ENCODE peak calls at places on chromosomes 4 and X, in four cellular contexts. S is LHCN-M2, A is endothelial cell, F is suprapubic skin. R is an unnamed sample.

GRCh38 chr4:105389167-105389566 is 84.7 kb downstream of the PPA2 start:
- DNase-seq in F (no peak), S (peak), A (no peak), R (no peak)

GRCh38 chrX:28659269-28659668 is 72.0 kb downstream of the IL1RAPL1 start:
- DNase-seq in S (no peak), F (no peak), A (peak), R (no peak)

GRCh38 chr4:80989921-80990544 is 40.5 kb upstream of the BMP3 start:
- DNase-seq in F (no peak), S (peak), A (peak), R (no peak)

GRCh38 chr4:67035986-67036385 is 509.3 kb downstream of the CENPC start:
- DNase-seq in S (peak), A (no peak), F (no peak), R (no peak)

GRCh38 chrX:69510137-69510715 is 6.1 kb downstream of the NALF2 start:
- DNase-seq in A (no peak), F (no peak), S (no peak), R (no peak)

GRCh38 chrX:69285401-69285871 is 120.2 kb upstream of the PJA1 start:
- DNase-seq in S (no peak), F (no peak), A (no peak), R (no peak)

GRCh38 chr4:173046818-173047217 is 121.8 kb upstream of the GALNT7 start:
- DNase-seq in F (no peak), S (no peak), A (no peak), R (no peak)

GRCh38 chrX:45811307-45811706 is 610.6 kb upstream of the DIPK2B start:
- DNase-seq in A (no peak), F (no peak), S (no peak), R (no peak)

GRCh38 chrX:8235026-8235425 is 64.0 kb upstream of the VCX2 start:
- DNase-seq in F (no peak), A (no peak), S (no peak), R (no peak)

GRCh38 chr4:4428966-4429875 is 42.3 kb downstream of the NSG1 start:
- DNase-seq in F (no peak), S (no peak), A (no peak), R (no peak)

GRCh38 chr4:169340834-169341233 is 70.1 kb upstream of the SH3RF1 start:
- DNase-seq in F (no peak), A (no peak), S (no peak), R (no peak)

GRCh38 chr4:108453366-108453765 is 167.0 kb upstream of the RPL34 start:
- DNase-seq in A (no peak), S (no peak), F (no peak), R (no peak)

GRCh38 chr4:159049780-159050375 is 53.0 kb upstream of the RAPGEF2 start:
- DNase-seq in A (no peak), F (no peak), S (no peak), R (no peak)

GRCh38 chr4:113618205-113618604 is 143.3 kb downstream of the CAMK2D start:
- DNase-seq in S (peak), F (no peak), A (no peak), R (no peak)

GRCh38 chr4:69974646-69975045 is 9.1 kb upstream of the CSN2 start:
- DNase-seq in S (no peak), A (no peak), F (no peak), R (no peak)

GRCh38 chrX:817759-818158 is 187.2 kb downstream of the SHOX start:
- DNase-seq in A (no peak), F (no peak), S (no peak), R (no peak)

GRCh38 chrX:50629774-50630173 is 159.1 kb upstream of the DGKK start:
- DNase-seq in A (no peak), S (no peak), F (no peak), R (no peak)

GRCh38 chr4:180947421-180947820 is 1295.8 kb upstream of the TENM3 start:
- DNase-seq in S (no peak), A (no peak), F (no peak), R (no peak)

GRCh38 chrX:120719622-120720021 is 89.8 kb upstream of the C1GALT1C1 start:
- DNase-seq in A (no peak), S (no peak), F (no peak), R (no peak)

GRCh38 chr4:128880662-128881061 is 71.2 kb downstream of the JADE1 start:
- DNase-seq in S (no peak), F (no peak), A (no peak), R (no peak)

GRCh38 chrX:141732031-141732430 is 33.5 kb upstream of the SPANXD start:
- DNase-seq in A (no peak), F (no peak), S (peak), R (no peak)

GRCh38 chrX:123348468-123348867 is 164.4 kb downstream of the GRIA3 start:
- DNase-seq in F (no peak), A (no peak), S (no peak), R (no peak)

GRCh38 chrX:100743009-100743615 is 11.2 kb upstream of the SYTL4 start:
- DNase-seq in A (no peak), F (no peak), S (no peak), R (no peak)

GRCh38 chr4:174156239-174156826 is 127.1 kb downstream of the FBXO8 start:
- DNase-seq in S (peak), A (no peak), F (no peak), R (no peak)

GRCh38 chrX:153970398-153971123 is 1.1 kb downstream of the HCFC1 start:
- DNase-seq in F (no peak), A (no peak), S (peak), R (no peak)

GRCh38 chr4:2630556-2631273 is 94.3 kb downstream of the FAM193A start:
- DNase-seq in S (no peak), F (peak), A (no peak), R (peak)

GRCh38 chrX:72084114-72084513 is 47.6 kb downstream of the RTL5 start:
- DNase-seq in S (no peak), A (no peak), F (no peak), R (no peak)

GRCh38 chrX:64395568-64395929 is 297 bp upstream of the MTMR8 start:
- DNase-seq in A (no peak), S (no peak), F (no peak), R (no peak)

GRCh38 chrX:133461226-133461625 is 45.9 kb upstream of the GPC4 start:
- DNase-seq in A (no peak), F (no peak), S (no peak), R (no peak)

GRCh38 chr4:15587649-15588048 is 67.5 kb downstream of the FBXL5 start:
- DNase-seq in A (no peak), F (no peak), S (peak), R (no peak)

GRCh38 chr4:9691221-9692065 is 90.0 kb upstream of the DRD5 start:
- DNase-seq in A (peak), S (peak), F (peak), R (peak)

GRCh38 chr4:6471303-6472007 is 959 bp downstream of the PPP2R2C start:
- DNase-seq in F (peak), A (no peak), S (no peak), R (no peak)

GRCh38 chr4:531076-531475 is 32.1 kb downstream of the PIGG start:
- DNase-seq in S (no peak), F (no peak), A (no peak), R (no peak)

GRCh38 chr4:86386201-86386600 is 26.3 kb upstream of the MAPK10 start:
- DNase-seq in A (no peak), S (no peak), F (no peak), R (no peak)

GRCh38 chrX:136186023-136186413 is 38.7 kb downstream of the FHL1 start:
- DNase-seq in F (no peak), S (no peak), A (no peak), R (no peak)

GRCh38 chrX:16320765-16321355 is 153.6 kb downstream of the MAGEB17 start:
- DNase-seq in F (no peak), A (no peak), S (peak), R (no peak)

GRCh38 chr4:182562350-182562749 is 319.1 kb downstream of the TENM3 start:
- DNase-seq in S (no peak), F (no peak), A (no peak), R (no peak)

GRCh38 chr4:177699365-177700213 is 257.4 kb upstream of the AGA start:
- DNase-seq in F (no peak), A (no peak), S (no peak), R (no peak)